ENCODE peak calls at places on chromosome 22, in six cellular contexts. One of them, this sample, is unnamed.

GRCh38 chr22:37661160-37661924 is 2.8 kb downstream of the PDXP start:
- DNase-seq in SK-N-SH: peak; percentile 71
- DNase-seq in K562: peak; percentile 7
- DNase-seq in H1: no peak
- DNase-seq in HepG2: peak; percentile 90
- DNase-seq in GM12878: no peak
- DNase-seq in this sample: no peak

GRCh38 chr22:18066181-18066859 is 11.5 kb upstream of the PEX26 start:
- DNase-seq in GM12878: no peak
- DNase-seq in SK-N-SH: no peak
- DNase-seq in HepG2: no peak
- DNase-seq in H1: no peak
- DNase-seq in K562: no peak
- DNase-seq in this sample: no peak

GRCh38 chr22:21760640-21761039 is 25.0 kb upstream of the YPEL1 start:
- DNase-seq in GM12878: no peak
- DNase-seq in K562: peak; percentile 73
- DNase-seq in SK-N-SH: no peak
- DNase-seq in HepG2: no peak
- DNase-seq in H1: no peak
- DNase-seq in this sample: no peak

GRCh38 chr22:21450858-21451331 is 16.3 kb upstream of the TMEM191C start:
- DNase-seq in H1: no peak
- DNase-seq in HepG2: no peak
- DNase-seq in SK-N-SH: no peak
- DNase-seq in K562: no peak
- DNase-seq in GM12878: no peak
- DNase-seq in this sample: no peak

GRCh38 chr22:23769321-23769965 is 1.7 kb upstream of the CHCHD10 start:
- DNase-seq in SK-N-SH: no peak
- DNase-seq in HepG2: no peak
- DNase-seq in H1: no peak
- DNase-seq in GM12878: no peak
- DNase-seq in K562: no peak
- DNase-seq in this sample: no peak

GRCh38 chr22:27986459-27986858 is 67.4 kb upstream of the PITPNB start:
- DNase-seq in GM12878: no peak
- DNase-seq in HepG2: no peak
- DNase-seq in H1: no peak
- DNase-seq in SK-N-SH: no peak
- DNase-seq in K562: no peak
- DNase-seq in this sample: no peak

GRCh38 chr22:44244265-44244822 is 63.6 kb downstream of the PARVG start:
- DNase-seq in H1: peak; percentile 16
- DNase-seq in SK-N-SH: no peak
- DNase-seq in K562: no peak
- DNase-seq in HepG2: no peak
- DNase-seq in GM12878: no peak
- DNase-seq in this sample: no peak

GRCh38 chr22:30566125-30566524 is 8.3 kb downstream of the GAL3ST1 start:
- DNase-seq in H1: no peak
- DNase-seq in K562: no peak
- DNase-seq in GM12878: no peak
- DNase-seq in HepG2: peak; percentile 80
- DNase-seq in SK-N-SH: no peak
- DNase-seq in this sample: no peak

GRCh38 chr22:49183826-49184216 is 643.9 kb downstream of the BRD1 start:
- DNase-seq in K562: no peak
- DNase-seq in SK-N-SH: no peak
- DNase-seq in HepG2: no peak
- DNase-seq in GM12878: no peak
- DNase-seq in H1: no peak
- DNase-seq in this sample: no peak

GRCh38 chr22:35451602-35452001 is 51.7 kb downstream of the MCM5 start:
- DNase-seq in HepG2: no peak
- DNase-seq in SK-N-SH: no peak
- DNase-seq in GM12878: no peak
- DNase-seq in K562: no peak
- DNase-seq in H1: no peak
- DNase-seq in this sample: no peak

GRCh38 chr22:18156878-18157713 is 7.1 kb downstream of the USP18 start:
- DNase-seq in K562: peak; percentile 65
- DNase-seq in GM12878: no peak
- DNase-seq in SK-N-SH: peak; percentile 83
- DNase-seq in HepG2: peak; percentile 64
- DNase-seq in H1: peak; percentile 92
- DNase-seq in this sample: peak; percentile 33

GRCh38 chr22:35985361-35985760 is 43.3 kb downstream of the RBFOX2 start:
- DNase-seq in K562: no peak
- DNase-seq in GM12878: no peak
- DNase-seq in HepG2: no peak
- DNase-seq in H1: no peak
- DNase-seq in SK-N-SH: no peak
- DNase-seq in this sample: no peak

GRCh38 chr22:30310881-30311771 is 15.6 kb downstream of the TBC1D10A start:
- DNase-seq in GM12878: no peak
- DNase-seq in K562: no peak
- DNase-seq in H1: no peak
- DNase-seq in HepG2: no peak
- DNase-seq in SK-N-SH: no peak
- DNase-seq in this sample: no peak

GRCh38 chr22:36369004-36369921 is 18.5 kb downstream of the MYH9 start:
- DNase-seq in H1: no peak
- DNase-seq in HepG2: no peak
- DNase-seq in GM12878: no peak
- DNase-seq in K562: no peak
- DNase-seq in SK-N-SH: no peak
- DNase-seq in this sample: no peak

GRCh38 chr22:46070722-46071450 is 79.4 kb upstream of the PPARA start:
- DNase-seq in SK-N-SH: peak; percentile 88
- DNase-seq in GM12878: no peak
- DNase-seq in H1: peak; percentile 71
- DNase-seq in HepG2: no peak
- DNase-seq in K562: no peak
- DNase-seq in this sample: no peak

GRCh38 chr22:47048123-47049077 is 285.9 kb downstream of the TBC1D22A start:
- DNase-seq in HepG2: no peak
- DNase-seq in H1: no peak
- DNase-seq in GM12878: no peak
- DNase-seq in K562: no peak
- DNase-seq in SK-N-SH: no peak
- DNase-seq in this sample: no peak

GRCh38 chr22:39179841-39180335 is 27.4 kb upstream of the CBX7 start:
- DNase-seq in GM12878: no peak
- DNase-seq in HepG2: no peak
- DNase-seq in SK-N-SH: no peak
- DNase-seq in K562: peak; percentile 25
- DNase-seq in H1: no peak
- DNase-seq in this sample: no peak

GRCh38 chr22:41383085-41383484 is 1.3 kb downstream of the TEF start:
- DNase-seq in HepG2: no peak
- DNase-seq in H1: no peak
- DNase-seq in GM12878: no peak
- DNase-seq in K562: no peak
- DNase-seq in SK-N-SH: no peak
- DNase-seq in this sample: no peak

GRCh38 chr22:41382098-41382578 is 396 bp downstream of the TEF start:
- DNase-seq in GM12878: no peak
- DNase-seq in HepG2: no peak
- DNase-seq in K562: peak; percentile 88
- DNase-seq in SK-N-SH: peak; percentile 87
- DNase-seq in H1: no peak
- DNase-seq in this sample: no peak

GRCh38 chr22:41381329-41382097 is at the start of gene TEF:
- DNase-seq in H1: peak; percentile 97
- DNase-seq in SK-N-SH: peak; percentile 92
- DNase-seq in HepG2: peak; percentile 97
- DNase-seq in K562: peak; percentile 95
- DNase-seq in GM12878: peak; percentile 91
- DNase-seq in this sample: peak; percentile 95

GRCh38 chr22:41382610-41383009 is 868 bp downstream of the TEF start:
- DNase-seq in HepG2: no peak
- DNase-seq in K562: no peak
- DNase-seq in H1: no peak
- DNase-seq in SK-N-SH: no peak
- DNase-seq in GM12878: no peak
- DNase-seq in this sample: no peak

GRCh38 chr22:41380993-41381328 is 781 bp upstream of the TEF start:
- DNase-seq in HepG2: peak; percentile 83
- DNase-seq in GM12878: no peak
- DNase-seq in K562: no peak
- DNase-seq in H1: no peak
- DNase-seq in SK-N-SH: no peak
- DNase-seq in this sample: peak; percentile 67
- TF ChIP-seq RAD21 in HepG2: peak; percentile 44
- TF ChIP-seq RAD21 in GM12878: no peak
- TF ChIP-seq RAD21 in K562: no peak
- TF ChIP-seq RAD21 in H1: no peak
- TF ChIP-seq RAD21 in SK-N-SH: no peak
- TF ChIP-seq RAD21 in this sample: no peak

GRCh38 chr22:50724616-50725015 is 13.4 kb upstream of the ACR start:
- DNase-seq in H1: no peak
- DNase-seq in GM12878: no peak
- DNase-seq in HepG2: no peak
- DNase-seq in K562: no peak
- DNase-seq in SK-N-SH: no peak
- DNase-seq in this sample: no peak

GRCh38 chr22:50722716-50723428 is 15.1 kb upstream of the ACR start:
- DNase-seq in GM12878: no peak
- DNase-seq in H1: no peak
- DNase-seq in HepG2: no peak
- DNase-seq in K562: no peak
- DNase-seq in SK-N-SH: no peak
- DNase-seq in this sample: no peak

GRCh38 chr22:50722048-50722701 is 15.8 kb upstream of the ACR start:
- DNase-seq in SK-N-SH: no peak
- DNase-seq in GM12878: no peak
- DNase-seq in H1: no peak
- DNase-seq in HepG2: no peak
- DNase-seq in K562: no peak
- DNase-seq in this sample: no peak

GRCh38 chr22:50725597-50725996 is 12.4 kb upstream of the ACR start:
- DNase-seq in SK-N-SH: no peak
- DNase-seq in H1: no peak
- DNase-seq in HepG2: no peak
- DNase-seq in GM12878: no peak
- DNase-seq in K562: no peak
- DNase-seq in this sample: no peak

GRCh38 chr22:50723991-50724390 is 14.0 kb upstream of the ACR start:
- DNase-seq in H1: no peak
- DNase-seq in SK-N-SH: no peak
- DNase-seq in HepG2: no peak
- DNase-seq in K562: no peak
- DNase-seq in GM12878: no peak
- DNase-seq in this sample: no peak
- TF ChIP-seq YY1 in H1: no peak
- TF ChIP-seq YY1 in SK-N-SH: no peak
- TF ChIP-seq YY1 in HepG2: no peak
- TF ChIP-seq YY1 in K562: no peak
- TF ChIP-seq YY1 in GM12878: no peak
- TF ChIP-seq YY1 in this sample: no peak

DNA sequence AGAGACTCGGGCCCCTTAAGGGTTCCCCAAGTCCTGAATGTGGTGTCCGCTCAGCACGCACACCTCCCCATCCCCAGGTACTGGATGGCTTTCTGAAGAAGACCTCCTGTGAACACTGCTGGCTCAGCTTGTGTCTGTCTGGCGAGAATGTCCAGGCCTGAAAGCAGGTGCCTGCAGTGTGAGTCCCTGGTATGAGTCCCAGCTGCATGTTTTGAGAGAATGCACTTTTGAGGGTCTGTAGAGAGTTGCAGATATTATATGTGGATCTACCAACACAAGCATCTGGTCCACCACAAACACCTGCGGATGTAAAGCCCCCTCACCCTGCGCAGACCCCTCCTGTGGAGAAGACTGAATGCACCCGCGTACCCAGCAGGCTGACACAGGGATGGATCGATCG is 1308.9 kb downstream of the TBC1D22A start:
- DNase-seq in SK-N-SH: no peak
- DNase-seq in H1: no peak
- DNase-seq in GM12878: no peak
- DNase-seq in K562: no peak
- DNase-seq in HepG2: no peak
- DNase-seq in this sample: no peak
- H3K27ac ChIP-seq in SK-N-SH: no peak overlapping the region
- H3K27ac ChIP-seq in H1: no peak overlapping the region
- H3K27ac ChIP-seq in GM12878: no peak overlapping the region
- H3K27ac ChIP-seq in K562: no peak overlapping the region
- H3K27ac ChIP-seq in HepG2: no peak overlapping the region
- H3K27ac ChIP-seq in this sample: no peak overlapping the region

GRCh38 chr22:42857845-42858481 is 890 bp upstream of the ARFGAP3 start:
- DNase-seq in GM12878: no peak
- DNase-seq in HepG2: peak; percentile 14
- DNase-seq in H1: no peak
- DNase-seq in K562: no peak
- DNase-seq in SK-N-SH: no peak
- DNase-seq in this sample: no peak
- TF ChIP-seq RAD21 in GM12878: no peak
- TF ChIP-seq RAD21 in HepG2: no peak
- TF ChIP-seq RAD21 in H1: no peak
- TF ChIP-seq RAD21 in K562: no peak
- TF ChIP-seq RAD21 in SK-N-SH: no peak
- TF ChIP-seq RAD21 in this sample: no peak

DNA sequence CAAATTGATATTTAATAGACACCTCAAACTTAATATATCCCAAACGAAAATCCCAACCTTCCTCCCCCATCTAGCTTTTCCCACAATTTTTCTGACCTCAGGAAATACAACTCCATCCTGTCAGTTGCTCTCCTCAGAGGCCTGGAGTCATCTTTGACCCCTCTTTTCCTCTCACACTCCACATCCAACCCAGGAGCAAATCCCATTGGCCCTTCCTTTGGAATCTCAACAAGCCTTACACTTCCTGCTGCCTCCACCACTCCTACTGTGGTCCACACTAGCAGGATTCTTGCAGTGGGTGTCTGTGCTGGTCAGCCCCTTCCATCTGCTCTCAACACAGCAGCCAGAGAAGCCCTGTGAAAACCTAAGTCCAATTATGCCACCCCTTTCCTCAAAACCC is 39.3 kb upstream of the RFPL3 start:
- DNase-seq in GM12878: no peak
- DNase-seq in HepG2: no peak
- DNase-seq in K562: no peak
- DNase-seq in SK-N-SH: no peak
- DNase-seq in H1: no peak
- DNase-seq in this sample: no peak
- TF ChIP-seq YY1 in GM12878: no peak
- TF ChIP-seq YY1 in HepG2: no peak
- TF ChIP-seq YY1 in K562: no peak
- TF ChIP-seq YY1 in SK-N-SH: no peak
- TF ChIP-seq YY1 in H1: no peak
- TF ChIP-seq YY1 in this sample: no peak

This sample was measured in HCT116.